ENCODE peak calls at places on chromosomes 11 and 22, in seven cellular contexts. One of them, this sample, is unnamed.
A peak's percentile ranks its signal among the peaks of the same experiment; 100 is the strongest.

GRCh38 chr11:67059671-67060070 is 3.0 kb downstream of the RHOD start:
- DNase-seq in MM.1S: no peak
- DNase-seq in SK-N-SH: no peak
- DNase-seq in GM23338: no peak
- DNase-seq in PC-3: no peak
- DNase-seq in GM23248: no peak
- DNase-seq in neural progenitor cell: no peak
- DNase-seq in this sample: no peak

GRCh38 chr11:72225411-72225951 is 914 bp downstream of the INPPL1 start:
- DNase-seq in MM.1S: no peak
- DNase-seq in GM23248: peak; percentile 45
- DNase-seq in PC-3: peak; percentile 31
- DNase-seq in neural progenitor cell: peak; percentile 32
- DNase-seq in SK-N-SH: peak; percentile 42
- DNase-seq in GM23338: peak; percentile 27
- DNase-seq in this sample: no peak

GRCh38 chr11:12123177-12123576 is 12.8 kb downstream of the MICAL2 start:
- DNase-seq in MM.1S: no peak
- DNase-seq in GM23248: peak; percentile 86
- DNase-seq in SK-N-SH: no peak
- DNase-seq in GM23338: no peak
- DNase-seq in PC-3: no peak
- DNase-seq in neural progenitor cell: no peak
- DNase-seq in this sample: no peak

GRCh38 chr22:25083414-25084166 is 116.1 kb upstream of the CRYBB3 start:
- DNase-seq in SK-N-SH: peak; percentile 30
- DNase-seq in GM23248: no peak
- DNase-seq in neural progenitor cell: peak; percentile 68
- DNase-seq in PC-3: no peak
- DNase-seq in GM23338: no peak
- DNase-seq in MM.1S: no peak
- DNase-seq in this sample: no peak

GRCh38 chr11:68839953-68840641 is 1.6 kb downstream of the CPT1A start:
- DNase-seq in GM23338: peak; percentile 76
- DNase-seq in MM.1S: peak; percentile 69
- DNase-seq in GM23248: peak; percentile 53
- DNase-seq in neural progenitor cell: peak; percentile 18
- DNase-seq in SK-N-SH: no peak
- DNase-seq in PC-3: peak; percentile 53
- DNase-seq in this sample: peak; percentile 60

GRCh38 chr11:85643255-85643654 is 4.5 kb upstream of the TMEM126A start:
- DNase-seq in MM.1S: no peak
- DNase-seq in SK-N-SH: no peak
- DNase-seq in neural progenitor cell: no peak
- DNase-seq in PC-3: peak; percentile 46
- DNase-seq in GM23248: no peak
- DNase-seq in GM23338: peak; percentile 11
- DNase-seq in this sample: peak; percentile 50

GRCh38 chr22:37906364-37907008 is 389 bp downstream of the MICALL1 start:
- DNase-seq in PC-3: no peak
- DNase-seq in GM23248: peak; percentile 49
- DNase-seq in neural progenitor cell: peak; percentile 55
- DNase-seq in SK-N-SH: peak; percentile 78
- DNase-seq in GM23338: peak; percentile 67
- DNase-seq in MM.1S: peak; percentile 38
- DNase-seq in this sample: no peak

GRCh38 chr11:35798983-35799382 is 136.4 kb downstream of the TRIM44 start:
- DNase-seq in SK-N-SH: no peak
- DNase-seq in GM23338: no peak
- DNase-seq in GM23248: no peak
- DNase-seq in PC-3: no peak
- DNase-seq in MM.1S: no peak
- DNase-seq in neural progenitor cell: no peak
- DNase-seq in this sample: no peak

GRCh38 chr11:2301631-2302272 is at the start of the genes C11orf21 and TSPAN32:
- DNase-seq in GM23248: no peak
- DNase-seq in SK-N-SH: no peak
- DNase-seq in MM.1S: no peak
- DNase-seq in neural progenitor cell: no peak
- DNase-seq in PC-3: peak; percentile 9
- DNase-seq in GM23338: no peak
- DNase-seq in this sample: no peak

GRCh38 chr11:33388793-33389525 is 131.8 kb downstream of the HIPK3 start:
- DNase-seq in PC-3: no peak
- DNase-seq in GM23248: no peak
- DNase-seq in SK-N-SH: no peak
- DNase-seq in neural progenitor cell: no peak
- DNase-seq in GM23338: no peak
- DNase-seq in MM.1S: peak; percentile 46
- DNase-seq in this sample: no peak

GRCh38 chr11:33387996-33388395 is 130.8 kb downstream of the HIPK3 start:
- DNase-seq in GM23248: no peak
- DNase-seq in neural progenitor cell: no peak
- DNase-seq in MM.1S: no peak
- DNase-seq in PC-3: no peak
- DNase-seq in SK-N-SH: no peak
- DNase-seq in GM23338: no peak
- DNase-seq in this sample: no peak

GRCh38 chr11:33384251-33384650 is 127.1 kb downstream of the HIPK3 start:
- DNase-seq in SK-N-SH: no peak
- DNase-seq in PC-3: no peak
- DNase-seq in neural progenitor cell: no peak
- DNase-seq in GM23248: no peak
- DNase-seq in MM.1S: no peak
- DNase-seq in GM23338: no peak
- DNase-seq in this sample: no peak

GRCh38 chr11:33389635-33390034 is 132.5 kb downstream of the HIPK3 start:
- DNase-seq in GM23248: no peak
- DNase-seq in MM.1S: peak; percentile 57
- DNase-seq in SK-N-SH: no peak
- DNase-seq in neural progenitor cell: no peak
- DNase-seq in GM23338: no peak
- DNase-seq in PC-3: no peak
- DNase-seq in this sample: no peak

DNA sequence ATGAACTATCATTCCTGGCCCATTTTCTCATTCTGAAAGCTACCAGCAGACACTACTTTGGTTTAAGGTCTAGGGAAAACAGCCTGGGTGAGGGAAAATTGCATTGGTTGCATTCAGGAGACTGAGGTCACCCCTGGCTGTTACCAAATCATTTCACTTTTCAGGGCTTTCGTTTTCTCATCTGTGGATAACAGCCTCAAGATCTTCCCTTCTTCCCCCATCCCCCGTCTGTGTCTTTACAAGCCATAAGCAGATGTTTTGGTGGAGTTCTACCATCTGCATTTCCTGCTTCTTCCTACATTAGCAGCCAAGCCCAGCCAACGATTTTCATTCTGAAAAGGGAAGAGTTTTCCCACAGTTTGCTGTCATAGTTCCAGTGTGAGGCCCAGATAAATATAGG is 130.4 kb downstream of the HIPK3 start:
- DNase-seq in MM.1S: no peak
- DNase-seq in PC-3: no peak
- DNase-seq in SK-N-SH: no peak
- DNase-seq in neural progenitor cell: no peak
- DNase-seq in GM23248: peak; percentile 17
- DNase-seq in GM23338: no peak
- DNase-seq in this sample: no peak
- H3F3A ChIP-seq in MM.1S: no peaks in the 10 kb centered on the region
- H3F3A ChIP-seq in PC-3: no peaks in the 10 kb centered on the region
- H3F3A ChIP-seq in SK-N-SH: peaks cover 36% of the 10 kb centered on the region
- H3F3A ChIP-seq in neural progenitor cell: no peaks in the 10 kb centered on the region
- H3F3A ChIP-seq in GM23248: peaks cover 11% of the 10 kb centered on the region
- H3F3A ChIP-seq in GM23338: no peaks in the 10 kb centered on the region
- H3F3A ChIP-seq in this sample: no peaks in the 10 kb centered on the region

DNA sequence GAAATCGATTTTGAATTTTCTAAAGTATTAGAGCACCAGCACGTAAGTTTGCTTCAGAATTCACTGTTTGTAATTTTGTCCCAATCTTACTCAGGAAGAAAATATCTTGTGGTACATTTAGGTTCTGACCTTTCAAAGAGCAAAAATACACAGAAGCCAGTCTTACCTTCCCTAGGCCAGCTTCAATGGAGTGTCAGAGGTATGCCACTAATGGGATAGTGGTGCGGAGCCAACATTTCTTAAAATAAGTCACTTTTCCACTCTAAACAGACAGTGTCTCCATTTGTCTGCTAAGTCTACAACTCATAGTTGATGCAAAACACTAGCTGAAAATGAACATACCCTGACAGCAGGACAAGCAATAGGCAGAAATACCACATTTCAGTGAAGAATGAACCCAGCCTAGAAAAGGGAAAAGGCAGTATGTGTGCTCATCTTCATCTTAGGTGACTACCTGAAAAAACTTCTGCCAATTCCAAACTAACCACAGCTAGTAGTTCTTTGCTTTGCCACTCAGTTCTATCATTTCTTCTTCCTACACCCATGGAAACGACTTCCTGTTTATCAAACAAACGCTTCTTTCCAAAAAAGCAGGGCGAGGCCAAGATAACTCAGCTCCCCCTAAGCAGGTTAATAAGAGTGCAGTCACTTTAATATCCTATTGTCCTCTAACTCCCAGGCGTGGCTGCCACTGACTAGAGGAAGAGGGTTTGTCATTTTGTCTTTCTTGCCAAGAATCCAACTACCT is 94.0 kb upstream of the APOA1 start:
- DNase-seq in GM23338: peak; percentile 39
- DNase-seq in GM23248: peak; percentile 46
- DNase-seq in neural progenitor cell: no peak
- DNase-seq in MM.1S: no peak
- DNase-seq in PC-3: peak; percentile 94
- DNase-seq in SK-N-SH: no peak
- DNase-seq in this sample: peak; percentile 70
- H3F3A ChIP-seq in GM23338: no peaks in the 10 kb centered on the region
- H3F3A ChIP-seq in GM23248: no peaks in the 10 kb centered on the region
- H3F3A ChIP-seq in neural progenitor cell: peaks cover 2% of the 10 kb centered on the region
- H3F3A ChIP-seq in MM.1S: peaks cover 38% of the 10 kb centered on the region
- H3F3A ChIP-seq in PC-3: peaks cover 8% of the 10 kb centered on the region
- H3F3A ChIP-seq in SK-N-SH: no peaks in the 10 kb centered on the region
- H3F3A ChIP-seq in this sample: no peaks in the 10 kb centered on the region

GRCh38 chr22:46969961-46970360 is 207.5 kb downstream of the TBC1D22A start:
- DNase-seq in MM.1S: no peak
- DNase-seq in GM23248: no peak
- DNase-seq in SK-N-SH: no peak
- DNase-seq in GM23338: no peak
- DNase-seq in neural progenitor cell: no peak
- DNase-seq in PC-3: no peak
- DNase-seq in this sample: no peak
- H3F3A ChIP-seq in MM.1S: no peaks in the 10 kb centered on the region
- H3F3A ChIP-seq in GM23248: no peaks in the 10 kb centered on the region
- H3F3A ChIP-seq in SK-N-SH: no peaks in the 10 kb centered on the region
- H3F3A ChIP-seq in GM23338: no peaks in the 10 kb centered on the region
- H3F3A ChIP-seq in neural progenitor cell: no peaks in the 10 kb centered on the region
- H3F3A ChIP-seq in PC-3: no peaks in the 10 kb centered on the region
- H3F3A ChIP-seq in this sample: no peaks in the 10 kb centered on the region

GRCh38 chr11:111419181-111419580 is 40.1 kb upstream of the POU2AF1 start:
- DNase-seq in SK-N-SH: no peak
- DNase-seq in PC-3: no peak
- DNase-seq in neural progenitor cell: no peak
- DNase-seq in MM.1S: no peak
- DNase-seq in GM23338: no peak
- DNase-seq in GM23248: no peak
- DNase-seq in this sample: no peak

GRCh38 chr11:111422494-111423249 is 43.6 kb upstream of the POU2AF1 start:
- DNase-seq in neural progenitor cell: peak; percentile 85
- DNase-seq in MM.1S: peak; percentile 73
- DNase-seq in PC-3: peak; percentile 65
- DNase-seq in GM23248: peak; percentile 62
- DNase-seq in GM23338: peak; percentile 90
- DNase-seq in SK-N-SH: peak; percentile 64
- DNase-seq in this sample: peak; percentile 63

GRCh38 chr11:111423250-111423615 is 44.2 kb upstream of the POU2AF1 start:
- DNase-seq in GM23248: no peak
- DNase-seq in GM23338: no peak
- DNase-seq in PC-3: no peak
- DNase-seq in MM.1S: no peak
- DNase-seq in SK-N-SH: no peak
- DNase-seq in neural progenitor cell: no peak
- DNase-seq in this sample: no peak

GRCh38 chr11:111419641-111420327 is 40.7 kb upstream of the POU2AF1 start:
- DNase-seq in PC-3: no peak
- DNase-seq in MM.1S: no peak
- DNase-seq in GM23248: no peak
- DNase-seq in neural progenitor cell: no peak
- DNase-seq in GM23338: no peak
- DNase-seq in SK-N-SH: no peak
- DNase-seq in this sample: no peak

GRCh38 chr11:111421251-111421650 is 42.2 kb upstream of the POU2AF1 start:
- DNase-seq in neural progenitor cell: no peak
- DNase-seq in PC-3: no peak
- DNase-seq in MM.1S: no peak
- DNase-seq in GM23248: no peak
- DNase-seq in GM23338: no peak
- DNase-seq in SK-N-SH: no peak
- DNase-seq in this sample: no peak
- H3F3A ChIP-seq in neural progenitor cell: no peaks in the 10 kb centered on the region
- H3F3A ChIP-seq in PC-3: no peaks in the 10 kb centered on the region
- H3F3A ChIP-seq in MM.1S: peaks cover 19% of the 10 kb centered on the region
- H3F3A ChIP-seq in GM23248: no peaks in the 10 kb centered on the region
- H3F3A ChIP-seq in GM23338: no peaks in the 10 kb centered on the region
- H3F3A ChIP-seq in SK-N-SH: no peaks in the 10 kb centered on the region
- H3F3A ChIP-seq in this sample: no peaks in the 10 kb centered on the region

DNA sequence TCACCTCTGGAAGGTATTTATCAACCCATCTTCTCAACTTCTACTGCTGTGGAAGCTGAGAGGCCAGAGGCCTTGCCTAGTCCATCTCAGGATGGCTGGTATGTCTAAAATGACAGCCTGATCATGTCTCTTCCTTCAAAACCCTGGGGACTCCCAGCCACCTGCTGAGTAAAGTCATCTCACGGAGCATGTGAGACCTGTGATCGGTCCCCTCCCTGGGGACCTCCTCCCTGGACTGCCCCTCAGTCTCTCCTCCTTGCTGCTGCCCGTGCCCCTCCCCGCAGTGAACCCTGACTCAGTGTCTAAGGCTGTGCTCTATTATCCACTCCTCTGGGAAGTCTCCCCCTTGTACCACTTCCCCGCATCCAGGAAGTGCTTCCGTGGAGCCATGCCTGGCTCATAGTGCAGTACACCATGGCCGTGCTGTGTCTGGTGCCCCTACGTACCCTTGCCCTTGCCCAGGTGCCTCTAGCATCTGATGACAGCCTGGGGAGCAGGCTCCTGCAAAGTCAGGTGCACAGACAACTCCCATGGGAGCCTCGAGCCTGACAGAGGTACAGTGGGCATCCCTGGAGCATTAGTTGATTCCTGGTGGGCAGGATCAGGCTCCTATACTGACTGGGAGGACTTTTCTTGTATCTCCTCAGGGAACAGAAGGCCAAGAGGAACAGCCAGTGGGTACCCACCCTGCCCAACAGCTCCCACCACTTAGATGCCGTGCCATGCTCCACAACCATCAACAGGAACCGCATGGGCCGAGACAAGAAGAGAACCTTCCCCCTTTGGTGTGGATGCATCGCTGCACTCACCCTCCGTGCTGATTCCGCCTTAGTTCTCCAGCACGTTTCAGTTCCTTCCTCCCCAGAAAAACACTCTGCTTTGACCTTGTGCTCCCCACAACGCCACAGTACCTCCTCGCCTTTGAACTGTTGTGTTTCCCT is 13.8 kb downstream of the SMARCB1 start:
- DNase-seq in SK-N-SH: no peak
- DNase-seq in GM23338: no peak
- DNase-seq in GM23248: no peak
- DNase-seq in neural progenitor cell: no peak
- DNase-seq in MM.1S: no peak
- DNase-seq in PC-3: no peak
- DNase-seq in this sample: no peak
- H3F3A ChIP-seq in SK-N-SH: no peaks in the 10 kb centered on the region
- H3F3A ChIP-seq in GM23338: peaks cover 4% of the 10 kb centered on the region
- H3F3A ChIP-seq in GM23248: no peaks in the 10 kb centered on the region
- H3F3A ChIP-seq in neural progenitor cell: no peaks in the 10 kb centered on the region
- H3F3A ChIP-seq in MM.1S: no peaks in the 10 kb centered on the region
- H3F3A ChIP-seq in PC-3: no peaks in the 10 kb centered on the region
- H3F3A ChIP-seq in this sample: no peaks in the 10 kb centered on the region

GRCh38 chr11:123062892-123063395 is 1.0 kb upstream of the HSPA8 start:
- DNase-seq in SK-N-SH: no peak
- DNase-seq in GM23248: peak; percentile 73
- DNase-seq in neural progenitor cell: no peak
- DNase-seq in GM23338: peak; percentile 64
- DNase-seq in PC-3: peak; percentile 33
- DNase-seq in MM.1S: no peak
- DNase-seq in this sample: no peak
- H3F3A ChIP-seq in SK-N-SH: peaks cover 69% of the 10 kb centered on the region
- H3F3A ChIP-seq in GM23248: peaks cover 78% of the 10 kb centered on the region
- H3F3A ChIP-seq in neural progenitor cell: peaks cover 44% of the 10 kb centered on the region
- H3F3A ChIP-seq in GM23338: peaks cover 39% of the 10 kb centered on the region
- H3F3A ChIP-seq in PC-3: peaks cover 43% of the 10 kb centered on the region
- H3F3A ChIP-seq in MM.1S: peaks cover 44% of the 10 kb centered on the region
- H3F3A ChIP-seq in this sample: peaks cover 46% of the 10 kb centered on the region